ENCODE peak calls at places on chromosome X, in six cellular contexts. I is GM12878, W is SK-N-SH, Y is HepG2, Q is stomach, D is upper lobe of left lung. F is an unnamed sample.

GRCh38 chrX:77014655-77015377 is 432.4 kb upstream of the FGF16 start:
- DNase-seq in Y (peak; percentile 74), D (no peak), I (no peak), W (peak; percentile 11), Q (no peak), F (no peak)

GRCh38 chrX:24231169-24231568 is 81.6 kb downstream of the ZFX start:
- DNase-seq in Y (no peak), Q (no peak), D (no peak), I (no peak), W (no peak), F (no peak)

GRCh38 chrX:9148626-9149385 is 114.9 kb upstream of the FAM9B start:
- DNase-seq in I (no peak), Q (no peak), Y (no peak), W (no peak), D (no peak), F (no peak)

GRCh38 chrX:151899622-151900021 is 13.1 kb upstream of the MAGEA4 start:
- DNase-seq in D (no peak), Q (no peak), I (no peak), Y (no peak), W (no peak), F (no peak)

GRCh38 chrX:14832151-14832550 is 40.7 kb downstream of the FANCB start:
- DNase-seq in D (no peak), Y (no peak), I (no peak), Q (no peak), W (no peak), F (no peak)

GRCh38 chrX:85836868-85837267 is 210.5 kb downstream of the CHM start:
- DNase-seq in W (no peak), I (no peak), Q (no peak), Y (no peak), D (no peak), F (no peak)

GRCh38 chrX:51905711-51906110 is 12.3 kb downstream of the MAGED1 start:
- DNase-seq in W (no peak), Y (no peak), D (no peak), I (no peak), Q (no peak), F (no peak)

GRCh38 chrX:48971325-48972213 is at the start of gene KCND1:
- DNase-seq in Y (no peak), Q (peak; percentile 29), W (peak; percentile 78), I (no peak), D (no peak), F (peak; percentile 73)

GRCh38 chrX:103488794-103489193 is 30.5 kb downstream of the RAB40A start:
- DNase-seq in W (no peak), I (no peak), Q (no peak), Y (no peak), D (no peak), F (no peak)

GRCh38 chrX:48278958-48279357 is 23.8 kb downstream of the SSX1 start:
- DNase-seq in D (no peak), Q (no peak), I (no peak), W (peak; percentile 3), Y (peak; percentile 0), F (peak; percentile 71)

GRCh38 chrX:53288173-53288572 is 6.8 kb upstream of the IQSEC2 start:
- DNase-seq in Q (no peak), W (peak; percentile 81), Y (no peak), D (no peak), I (no peak), F (no peak)

GRCh38 chrX:153897899-153898298 is 6.6 kb upstream of the AVPR2 start:
- DNase-seq in Y (no peak), W (no peak), Q (no peak), D (no peak), I (no peak), F (no peak)

GRCh38 chrX:153871451-153871850 is 14.5 kb downstream of the L1CAM start:
- DNase-seq in I (no peak), W (peak; percentile 65), Q (no peak), Y (no peak), D (no peak), F (no peak)

GRCh38 chrX:108020631-108021030 is 24.2 kb upstream of the VSIG1 start:
- DNase-seq in D (no peak), Y (no peak), W (no peak), Q (no peak), I (no peak), F (no peak)

GRCh38 chrX:154696328-154697045 is 43.1 kb upstream of the CTAG2 start:
- DNase-seq in Q (no peak), D (no peak), I (no peak), W (no peak), Y (no peak), F (no peak)

GRCh38 chrX:4263005-4263404 is 549.6 kb upstream of the PRKX start:
- DNase-seq in D (no peak), I (no peak), Q (no peak), W (peak; percentile 16), Y (no peak), F (no peak)

GRCh38 chrX:71366674-71367256 is 608 bp downstream of the TAF1 start:
- DNase-seq in W (peak; percentile 44), Q (no peak), D (peak; percentile 71), Y (no peak), I (no peak), F (no peak)

GRCh38 chrX:9906919-9907318 is 60.2 kb upstream of the CLDN34 start:
- DNase-seq in Y (no peak), Q (no peak), W (peak; percentile 21), D (no peak), I (no peak), F (no peak)

GRCh38 chrX:126723881-126724280 is 95.6 kb upstream of the PRR32 start:
- DNase-seq in Q (no peak), D (peak; percentile 2), I (no peak), Y (no peak), W (no peak), F (no peak)

GRCh38 chrX:46325312-46325877 is 219.8 kb downstream of the ZNF674 start:
- DNase-seq in I (no peak), D (no peak), Q (no peak), Y (peak; percentile 41), W (no peak), F (no peak)

GRCh38 chrX:111110098-111110775 is 14.2 kb downstream of the PAK3 start:
- DNase-seq in Q (no peak), Y (no peak), W (no peak), D (no peak), I (no peak), F (no peak)

GRCh38 chrX:106392346-106392745 is 219.4 kb upstream of the RADX start:
- DNase-seq in Q (no peak), Y (no peak), W (no peak), D (no peak), I (no peak), F (no peak)

GRCh38 chrX:39491548-39492297 is 606.0 kb downstream of the BCOR start:
- DNase-seq in Q (no peak), I (peak; percentile 58), D (no peak), W (no peak), Y (no peak), F (no peak)

GRCh38 chrX:3286196-3286920 is 60.1 kb downstream of the MXRA5 start:
- DNase-seq in I (no peak), D (no peak), Y (no peak), Q (no peak), W (no peak), F (no peak)

GRCh38 chrX:22325091-22325490 is 52.4 kb downstream of the CBLL2 start:
- DNase-seq in Y (no peak), W (no peak), Q (no peak), D (no peak), I (no peak), F (no peak)

GRCh38 chrX:40922307-40922706 is 162.9 kb upstream of the USP9X start:
- DNase-seq in W (peak; percentile 33), D (no peak), I (no peak), Y (peak; percentile 45), Q (no peak), F (no peak)

GRCh38 chrX:137479394-137479793 is 86.5 kb upstream of the ZIC3 start:
- DNase-seq in W (peak; percentile 6), Q (no peak), I (no peak), Y (no peak), D (no peak), F (no peak)

GRCh38 chrX:15882704-15883539 is 28.3 kb upstream of the AP1S2 start:
- DNase-seq in I (peak; percentile 64), Q (no peak), W (no peak), D (no peak), Y (no peak), F (no peak)
- TF ChIP-seq EP300 in I (peak; percentile 42), Q (no peak), W (no peak), D (no peak), Y (no peak), F (no peak)

GRCh38 chrX:11380187-11380586 is 87.0 kb downstream of the AMELX start:
- DNase-seq in D (no peak), Y (no peak), I (no peak), W (no peak), Q (no peak), F (no peak)
- TF ChIP-seq POLR2AphosphoS5 in D (no peak), Y (no peak), I (no peak), W (no peak), Q (no peak), F (no peak)

DNA sequence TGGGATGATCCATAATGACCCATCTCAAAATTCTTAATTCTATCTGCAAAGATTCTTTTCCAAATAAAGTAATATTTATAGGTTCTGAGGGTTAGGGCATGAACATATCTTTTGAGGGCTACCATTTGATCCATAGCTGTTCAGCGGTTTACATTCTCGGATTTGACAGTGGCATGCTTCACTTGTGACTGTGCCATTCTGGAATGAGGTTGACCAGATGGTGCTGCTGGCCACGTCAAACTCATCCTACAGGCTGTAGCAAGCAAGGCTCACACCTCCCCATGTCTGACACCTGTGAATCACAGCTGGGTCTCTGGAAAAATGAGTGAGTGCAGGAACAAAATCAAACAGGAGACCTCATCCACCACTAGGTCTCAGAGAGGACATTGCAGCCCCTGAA is 280.5 kb downstream of the DHRSX start:
- DNase-seq in Y (no peak), Q (no peak), I (no peak), D (no peak), W (no peak), F (no peak)
- H3K9me3 ChIP-seq in Y (peaks cover 27% of the 10 kb centered on the region), Q (peaks cover 63% of the 10 kb centered on the region), I (peaks cover 29% of the 10 kb centered on the region), D (peaks cover 8% of the 10 kb centered on the region), W (no peaks in the 10 kb centered on the region), F (peaks cover 8% of the 10 kb centered on the region)

GRCh38 chrX:54937416-54937815 is 16.8 kb downstream of the TRO start:
- DNase-seq in D (no peak), Q (no peak), Y (no peak), W (no peak), I (no peak), F (no peak)
- TF ChIP-seq EP300 in D (no peak), Q (no peak), Y (no peak), W (no peak), I (no peak), F (no peak)

GRCh38 chrX:123860983-123861382 is 1.1 kb downstream of the XIAP start:
- DNase-seq in W (no peak), Q (no peak), D (no peak), I (no peak), Y (no peak), F (no peak)
- TF ChIP-seq POLR2AphosphoS5 in W (no peak), Q (no peak), D (no peak), I (no peak), Y (no peak), F (no peak)

DNA sequence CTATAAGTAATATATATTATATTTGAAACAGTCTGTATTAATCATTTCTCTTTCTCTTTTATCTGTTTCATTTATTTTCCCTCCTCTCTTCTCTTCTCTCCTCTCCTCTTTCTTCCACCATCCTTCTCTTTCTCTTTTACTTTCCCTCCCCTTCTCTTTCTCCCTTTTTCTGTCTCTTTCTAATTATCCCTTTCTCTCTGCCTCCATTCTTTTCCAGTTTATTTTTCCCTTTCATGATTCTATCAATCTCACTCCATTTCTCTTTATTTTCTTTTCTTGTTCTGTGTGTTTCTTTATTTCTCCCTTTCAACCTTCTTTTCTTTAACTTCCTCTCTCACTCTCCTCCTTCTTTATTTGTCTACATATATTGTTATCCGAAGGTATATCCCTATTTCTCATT is 399.8 kb upstream of the POU3F4 start:
- DNase-seq in I (no peak), Y (no peak), W (no peak), Q (no peak), D (no peak), F (no peak)
- H3K9me3 ChIP-seq in I (no peaks in the 10 kb centered on the region), Y (peaks cover 32% of the 10 kb centered on the region), W (no peaks in the 10 kb centered on the region), Q (no peaks in the 10 kb centered on the region), D (no peaks in the 10 kb centered on the region), F (no peaks in the 10 kb centered on the region)